ENCODE peak calls at places on chromosomes 16 and 17, in eight cellular contexts. R is epithelial cell of proximal tubule; D is esophagus squamous epithelium; V is CD8-positive, alpha-beta T cell; F is uterus; G is astrocyte of the spinal cord; Q is thoracic aorta; P is tibial nerve. L is an unnamed sample.

GRCh38 chr16:23025692-23026305 is 123.5 kb downstream of the USP31 start:
- DNase-seq in G (no peak), D (no peak), P (no peak), F (no peak), Q (no peak), R (no peak), V (no peak), L (peak)

GRCh38 chr17:75874323-75875181 is 3.8 kb downstream of the TRIM47 start:
- DNase-seq in V (no peak), F (no peak), Q (no peak), P (no peak), R (no peak), G (no peak), D (no peak), L (no peak)

GRCh38 chr17:3710951-3711383 is 12.7 kb upstream of the HASPIN start:
- DNase-seq in F (no peak), D (no peak), Q (no peak), P (no peak), G (peak), R (no peak), V (peak), L (peak)

GRCh38 chr17:55845385-55845784 is 94.5 kb downstream of the PCTP start:
- DNase-seq in F (peak), R (no peak), P (peak), G (peak), D (no peak), V (peak), Q (peak), L (peak)

GRCh38 chr17:58969156-58969555 is 137.5 kb downstream of the TRIM37 start:
- DNase-seq in Q (no peak), P (no peak), F (no peak), R (peak), G (no peak), V (no peak), D (no peak), L (no peak)

GRCh38 chr17:8041980-8042379 is 3.1 kb downstream of the ALOX15B start:
- DNase-seq in Q (no peak), R (no peak), V (no peak), D (no peak), F (no peak), G (no peak), P (no peak), L (no peak)

GRCh38 chr16:56424791-56425438 is 430 bp downstream of the AMFR start:
- DNase-seq in D (no peak), G (peak), R (no peak), Q (no peak), F (peak), V (peak), P (peak), L (peak)

GRCh38 chr17:6506679-6507231 is 49.6 kb downstream of the PITPNM3 start:
- DNase-seq in F (no peak), V (no peak), G (no peak), P (no peak), R (peak), D (no peak), Q (no peak), L (peak)

GRCh38 chr16:46729326-46729995 is 18.7 kb downstream of the MYLK3 start:
- DNase-seq in G (no peak), D (no peak), P (no peak), R (no peak), F (no peak), Q (no peak), V (no peak), L (no peak)

GRCh38 chr16:5442986-5443385 is 345.4 kb upstream of the EEF2KMT start:
- DNase-seq in V (no peak), Q (no peak), G (no peak), D (no peak), P (no peak), F (no peak), R (no peak), L (no peak)

GRCh38 chr16:27526169-27526568 is 23.5 kb downstream of the GTF3C1 start:
- DNase-seq in R (no peak), F (no peak), Q (no peak), V (no peak), P (no peak), D (no peak), G (no peak), L (no peak)

GRCh38 chr16:57025941-57026777 is 36.8 kb downstream of the NLRC5 start:
- DNase-seq in F (no peak), P (no peak), D (no peak), R (no peak), V (no peak), G (no peak), Q (no peak), L (no peak)

GRCh38 chr17:7862692-7863437 is 5.1 kb downstream of the CYB5D1 start:
- DNase-seq in D (no peak), P (peak), V (peak), G (peak), Q (no peak), F (peak), R (no peak), L (peak)

GRCh38 chr17:33452797-33453196 is 159.7 kb upstream of the ASIC2 start:
- DNase-seq in D (no peak), P (no peak), G (no peak), F (no peak), V (no peak), R (no peak), Q (no peak), L (no peak)

GRCh38 chr17:63358111-63358839 is 87.8 kb downstream of the CYB561 start:
- DNase-seq in R (peak), D (no peak), V (no peak), Q (no peak), G (peak), F (no peak), P (no peak), L (peak)

GRCh38 chr17:63364387-63364786 is 81.7 kb downstream of the CYB561 start:
- DNase-seq in V (no peak), D (no peak), Q (no peak), F (no peak), G (peak), R (no peak), P (no peak), L (peak)

GRCh38 chr17:63358956-63359355 is 87.2 kb downstream of the CYB561 start:
- DNase-seq in G (no peak), R (no peak), Q (no peak), V (no peak), P (no peak), D (no peak), F (no peak), L (no peak)

GRCh38 chr17:63364944-63365343 is 81.2 kb downstream of the CYB561 start:
- DNase-seq in V (no peak), Q (no peak), G (no peak), R (no peak), F (no peak), P (no peak), D (no peak), L (no peak)

DNA sequence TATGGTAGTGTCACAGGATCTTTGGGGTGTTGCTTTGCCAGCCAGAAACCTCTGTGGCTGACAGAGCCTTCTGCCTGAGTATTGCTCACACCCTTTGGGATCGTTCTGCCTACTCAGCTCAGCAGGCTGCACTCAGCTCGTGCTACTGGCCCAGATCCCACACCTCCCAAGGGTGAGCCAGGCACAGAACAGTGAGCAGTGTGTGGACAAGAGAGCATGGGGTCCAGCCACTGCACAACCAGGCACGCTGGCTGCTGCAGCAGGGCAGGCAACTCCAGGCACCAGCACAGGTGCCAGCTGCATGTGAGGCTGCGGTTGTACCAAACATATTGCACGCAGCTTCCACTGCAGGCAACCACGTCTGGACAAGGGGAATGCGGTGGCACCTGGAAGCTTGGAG is 84.9 kb downstream of the CYB561 start:
- DNase-seq in P (no peak), Q (no peak), D (no peak), V (no peak), R (no peak), G (no peak), F (no peak), L (no peak)
- TF ChIP-seq CTCF in P (no peak), Q (no peak), D (no peak), V (no peak), R (no peak), G (no peak), F (no peak), L (no peak)

GRCh38 chr16:71648921-71649320 is 22.9 kb downstream of the MARVELD3 start:
- DNase-seq in F (no peak), V (no peak), G (no peak), D (no peak), P (no peak), Q (no peak), R (no peak), L (no peak)
- TF ChIP-seq CTCF in F (no peak), V (no peak), G (peak), D (peak), P (no peak), Q (no peak), R (peak), L (peak)

GRCh38 chr17:63943745-63944144 is 11.6 kb upstream of the CD79B start:
- DNase-seq in Q (no peak), P (no peak), G (no peak), R (no peak), D (no peak), F (no peak), V (no peak), L (no peak)
- TF ChIP-seq CTCF in Q (no peak), P (no peak), G (peak), R (peak), D (peak), F (no peak), V (peak), L (no peak)

GRCh38 chr17:70552982-70553334 is 383.6 kb downstream of the KCNJ2 start:
- DNase-seq in P (no peak), G (no peak), D (no peak), F (no peak), R (no peak), Q (no peak), V (no peak), L (no peak)

GRCh38 chr17:70555723-70556122 is 386.4 kb downstream of the KCNJ2 start:
- DNase-seq in Q (no peak), R (no peak), V (no peak), D (no peak), G (no peak), F (no peak), P (no peak), L (no peak)

DNA sequence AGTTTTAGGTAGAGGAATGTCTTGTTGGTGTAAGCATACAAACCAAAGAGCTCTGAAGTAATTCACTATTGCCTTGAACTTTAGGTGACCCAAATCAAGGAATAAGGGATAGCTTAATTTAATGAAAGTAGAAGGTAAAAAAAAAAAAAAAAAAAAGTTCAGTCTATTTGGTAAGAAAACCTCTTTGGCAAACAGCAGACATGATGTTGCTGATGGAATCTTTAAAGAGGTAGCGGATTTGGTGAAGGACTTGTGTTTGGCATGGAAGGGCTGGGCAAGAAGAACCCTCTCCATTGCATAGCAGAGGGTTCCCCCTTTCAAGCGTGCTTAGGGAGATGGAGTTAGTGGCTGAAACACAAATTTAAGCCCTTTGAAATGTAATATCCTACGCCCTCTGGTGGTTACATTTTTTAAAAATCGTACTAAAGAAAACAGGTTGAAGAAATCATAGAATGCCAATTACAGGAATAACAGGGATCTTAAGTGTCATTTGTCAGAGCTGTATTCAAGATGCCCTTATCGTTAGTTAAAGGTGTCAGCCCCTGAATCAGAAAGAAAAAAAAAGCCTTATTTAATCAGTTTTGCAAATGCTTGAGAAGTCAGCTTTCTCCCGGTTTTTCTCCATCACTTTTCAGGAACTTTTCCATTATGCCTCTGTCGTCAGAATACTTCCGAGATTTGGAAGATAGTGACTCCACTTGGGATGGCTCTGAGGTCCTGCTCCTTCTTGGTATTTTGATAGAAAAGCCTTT is 383.1 kb downstream of the KCNJ2 start:
- DNase-seq in F (no peak), G (peak), P (peak), Q (no peak), D (no peak), V (no peak), R (no peak), L (peak)
- TF ChIP-seq CTCF in F (no peak), G (no peak), P (peak), Q (peak), D (peak), V (no peak), R (peak), L (peak)

GRCh38 chr17:44623070-44623725 is 33.1 kb upstream of the MEIOC start:
- DNase-seq in P (no peak), G (peak), Q (no peak), D (no peak), F (no peak), V (no peak), R (peak), L (no peak)
- TF ChIP-seq CTCF in P (no peak), G (no peak), Q (no peak), D (no peak), F (no peak), V (no peak), R (peak), L (no peak)

DNA sequence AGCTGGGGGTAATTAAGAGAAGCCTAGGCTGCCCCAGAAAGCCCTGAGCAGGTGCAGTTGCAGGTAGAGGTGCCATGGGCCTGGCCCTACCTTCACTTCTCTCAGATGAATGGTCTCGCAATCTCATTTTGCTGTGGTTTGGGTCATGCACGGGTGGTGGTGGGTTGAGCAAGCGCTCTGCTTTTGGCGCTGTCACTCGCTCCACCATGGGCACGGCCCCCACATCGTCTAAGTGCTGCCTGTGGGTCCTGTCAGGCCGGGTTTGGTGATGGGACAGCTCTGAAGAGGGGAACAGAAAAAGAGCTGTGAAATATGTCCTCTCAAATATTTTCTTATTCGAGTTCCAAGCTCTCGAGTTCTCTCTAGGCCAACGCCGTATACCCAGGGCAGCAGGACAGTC is 39.9 kb downstream of the STH start:
- DNase-seq in Q (no peak), V (no peak), G (no peak), R (no peak), F (no peak), D (no peak), P (no peak), L (no peak)
- TF ChIP-seq CTCF in Q (no peak), V (no peak), G (no peak), R (no peak), F (no peak), D (no peak), P (no peak), L (no peak)

GRCh38 chr17:20223808-20224328 is 214.7 kb downstream of the SPECC1 start:
- DNase-seq in Q (no peak), P (no peak), F (no peak), V (no peak), G (peak), R (no peak), D (no peak), L (peak)
- TF ChIP-seq CTCF in Q (no peak), P (no peak), F (no peak), V (no peak), G (no peak), R (no peak), D (no peak), L (no peak)

DNA sequence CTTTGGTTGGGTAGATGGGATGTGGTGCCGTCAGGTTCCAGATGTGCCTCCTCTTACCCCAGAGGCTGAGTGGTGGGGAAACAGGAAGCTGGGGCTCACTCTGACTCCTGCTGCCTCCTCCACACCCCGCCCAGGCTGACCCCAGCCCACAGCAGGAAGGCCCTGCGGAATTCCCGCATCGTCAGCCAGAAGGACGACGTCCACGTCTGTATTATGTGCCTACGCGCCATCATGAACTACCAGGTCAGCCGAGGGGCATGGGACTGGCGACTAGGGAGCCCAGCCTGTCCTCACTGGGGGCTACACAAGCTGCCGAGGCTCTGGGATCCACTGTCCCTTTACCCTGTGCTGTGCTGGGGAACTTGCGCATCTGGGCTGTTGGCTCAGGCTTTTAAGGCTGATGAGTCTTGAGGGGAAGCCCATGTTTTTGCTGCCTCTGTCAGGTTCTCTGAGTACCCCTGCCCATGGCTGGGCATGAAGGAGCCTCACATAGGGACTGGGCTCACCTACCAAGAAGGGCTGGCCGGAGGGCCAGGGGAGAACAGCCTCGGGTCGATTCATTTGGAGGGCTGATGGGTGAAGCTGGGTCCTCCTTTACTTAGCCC is 14.4 kb downstream of the FMNL1 start:
- DNase-seq in D (no peak), V (no peak), G (no peak), P (no peak), R (no peak), F (no peak), Q (no peak), L (no peak)
- TF ChIP-seq CTCF in D (peak), V (peak), G (no peak), P (no peak), R (no peak), F (no peak), Q (peak), L (no peak)

GRCh38 chr16:30377812-30378235 is 3.2 kb downstream of the MYL11 start:
- DNase-seq in P (peak), R (no peak), V (peak), Q (peak), F (peak), D (peak), G (peak), L (peak)

GRCh38 chr16:30377050-30377811 is 2.6 kb downstream of the MYL11 start:
- DNase-seq in D (no peak), G (no peak), F (no peak), V (no peak), Q (no peak), R (no peak), P (no peak), L (no peak)

GRCh38 chr16:30379165-30379783 is 3.1 kb downstream of the SEPTIN1 start:
- DNase-seq in R (no peak), P (no peak), D (no peak), G (no peak), V (no peak), Q (no peak), F (no peak), L (no peak)

GRCh38 chr16:30380072-30380471 is 2.3 kb downstream of the SEPTIN1 start:
- DNase-seq in R (no peak), F (no peak), V (no peak), Q (no peak), G (no peak), D (no peak), P (no peak), L (no peak)

DNA sequence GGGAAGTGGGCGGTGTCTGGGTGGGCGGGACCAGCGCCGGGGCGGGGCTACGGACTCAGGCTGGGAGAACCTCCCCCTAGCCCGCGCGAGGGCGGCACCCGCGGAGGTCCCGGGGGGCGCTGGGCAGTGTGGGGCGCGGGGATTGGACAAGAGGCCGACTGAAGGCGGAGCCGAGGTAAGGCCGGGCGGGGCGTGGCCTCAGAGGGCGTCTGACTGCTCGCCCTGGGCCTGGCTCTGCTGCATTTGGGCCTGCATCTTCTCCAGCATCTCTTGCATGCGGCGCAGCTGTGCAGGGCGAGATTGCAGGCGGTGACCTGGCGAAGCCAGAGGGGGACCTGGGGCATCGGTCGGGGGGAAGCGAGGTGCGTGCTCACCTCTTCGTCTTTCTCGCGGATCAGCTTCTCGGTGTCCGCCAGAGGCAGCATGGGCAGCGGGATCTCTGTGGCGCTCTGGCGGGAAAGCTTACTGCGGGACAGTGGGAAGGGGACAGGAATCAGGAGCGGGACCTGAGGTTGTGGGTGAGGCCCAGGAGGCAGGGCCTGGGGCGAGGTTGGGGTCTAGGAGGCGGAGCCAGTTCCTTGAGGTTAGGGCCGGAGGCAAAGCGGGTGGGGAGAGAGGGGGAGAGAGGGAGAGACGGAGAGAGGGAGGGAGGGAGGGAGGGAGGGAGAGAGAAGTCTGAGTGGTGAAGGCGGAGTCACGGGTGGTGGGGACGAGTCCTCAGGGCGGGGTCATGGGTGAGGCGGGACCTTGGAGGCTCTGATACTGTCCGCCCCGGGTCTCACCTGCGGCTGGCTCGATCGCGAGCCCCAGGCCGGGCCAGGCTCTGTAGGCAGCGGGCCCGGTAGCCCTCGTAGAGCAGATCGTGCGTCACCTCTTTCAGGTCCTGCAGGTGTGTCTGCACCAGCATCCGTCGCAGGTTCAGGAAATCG is 3.9 kb downstream of the SEPTIN1 start:
- DNase-seq in D (peak), R (no peak), G (peak), Q (peak), F (peak), P (peak), V (peak), L (peak)
- TF ChIP-seq CTCF in D (peak), R (peak), G (peak), Q (no peak), F (peak), P (peak), V (no peak), L (peak)

GRCh38 chr16:84749072-84749471 is 49.3 kb downstream of the USP10 start:
- DNase-seq in Q (no peak), F (no peak), G (no peak), V (no peak), P (no peak), D (no peak), R (no peak), L (no peak)
- TF ChIP-seq CTCF in Q (no peak), F (no peak), G (no peak), V (no peak), P (no peak), D (no peak), R (no peak), L (no peak)